ENCODE peak calls at places on chromosomes 1 and 21, in eight cellular contexts. H is activated CD8-positive, alpha-beta memory T cell treated with anti-CD3 and anti-CD28 coated beads for 48 hours; X is GM12892; N is iris pigment epithelial cell; S is NCI-H510A treated with DMSO at 0.1 percent for 48 hours; D is NK-92 treated with Interleukin-12 subunit alpha and Interleukin-12 subunit beta, amount 100 ng/mL, for 24 hours; L is Daoy; G is epithelial cell of esophagus. T is an unnamed sample.

GRCh38 chr1:205572426-205572825 is 59.4 kb downstream of the ELK4 start:
- DNase-seq in G (no peak), L (no peak), H (no peak), X (no peak), N (no peak), S (no peak), D (no peak), T (no peak)

GRCh38 chr1:158045639-158046038 is 52.2 kb downstream of the KIRREL1 start:
- DNase-seq in N (peak), D (no peak), H (no peak), S (no peak), L (peak), X (no peak), G (no peak), T (no peak)

GRCh38 chr1:94858276-94858675 is 38.1 kb downstream of the SLC44A3 start:
- DNase-seq in X (no peak), G (peak), D (no peak), L (peak), N (peak), S (no peak), H (no peak), T (no peak)

GRCh38 chr1:217090073-217090911 is 367.1 kb upstream of the ESRRG start:
- DNase-seq in X (no peak), N (no peak), S (peak), G (no peak), L (peak), D (no peak), H (no peak), T (no peak)

GRCh38 chr1:204190212-204191211 is 5.8 kb downstream of the KISS1 start:
- DNase-seq in G (peak), S (peak), X (no peak), L (no peak), D (no peak), H (no peak), N (peak), T (no peak)

GRCh38 chr1:43435146-43436145 is 18.3 kb downstream of the HYI start:
- DNase-seq in L (no peak), G (no peak), H (no peak), S (no peak), D (no peak), N (peak), X (no peak), T (no peak)

GRCh38 chr1:151790071-151790939 is at the start of gene TDRKH:
- DNase-seq in S (peak), H (peak), D (peak), X (peak), N (peak), G (peak), L (peak), T (peak)

GRCh38 chr1:153220606-153221303 is 3.4 kb downstream of the PRR9 start:
- DNase-seq in N (no peak), H (no peak), G (no peak), X (no peak), S (no peak), D (no peak), L (no peak), T (no peak)

GRCh38 chr1:3779265-3779911 is 6.8 kb downstream of the SMIM1 start:
- DNase-seq in H (no peak), G (no peak), S (no peak), D (no peak), L (no peak), X (no peak), N (no peak), T (no peak)

GRCh38 chr1:46197551-46198025 is 646 bp downstream of the POMGNT1 start:
- DNase-seq in N (no peak), G (no peak), S (no peak), H (no peak), D (no peak), L (no peak), X (no peak), T (no peak)

GRCh38 chr1:11658542-11658941 is 3.9 kb downstream of the FBXO44 start:
- DNase-seq in N (no peak), S (no peak), X (no peak), G (no peak), H (no peak), D (no peak), L (no peak), T (no peak)

GRCh38 chr1:47161298-47162040 is 24.2 kb downstream of the CYP4A22 start:
- DNase-seq in D (no peak), H (no peak), N (no peak), S (no peak), X (no peak), G (no peak), L (no peak), T (no peak)

GRCh38 chr1:232250410-232250809 is 379.5 kb downstream of the SIPA1L2 start:
- DNase-seq in S (no peak), G (no peak), X (no peak), D (no peak), N (no peak), L (no peak), H (no peak), T (no peak)

GRCh38 chr1:94801919-94802546 is 18.1 kb upstream of the SLC44A3 start:
- DNase-seq in S (peak), X (no peak), N (peak), L (peak), G (peak), H (no peak), D (no peak), T (no peak)

GRCh38 chr21:38848187-38848609 is 42.5 kb downstream of the ETS2 start:
- DNase-seq in X (no peak), H (no peak), D (no peak), L (no peak), S (no peak), G (no peak), N (peak), T (no peak)

GRCh38 chr21:29145354-29145782 is 14.9 kb downstream of the MAP3K7CL start:
- DNase-seq in X (no peak), N (peak), S (no peak), G (peak), H (no peak), D (no peak), L (peak), T (no peak)

GRCh38 chr1:206705187-206705586 is 20.5 kb downstream of the MAPKAPK2 start:
- DNase-seq in S (peak), X (no peak), D (no peak), G (peak), N (peak), L (no peak), H (no peak), T (no peak)

GRCh38 chr1:159429074-159429861 is 2.7 kb upstream of the OR10J4 start:
- DNase-seq in D (no peak), L (peak), N (peak), G (peak), S (no peak), H (no peak), X (no peak), T (no peak)